ENCODE peak calls at places on chromosomes 6 and 20, in five cellular contexts. I, E, C, S and Z are unnamed samples.

GRCh38 chr6:127328043-127328442 is 15.4 kb downstream of the ECHDC1 start:
- DNase-seq in I (no peak), E (no peak), C (no peak), S (no peak), Z (no peak)

GRCh38 chr6:45543298-45544235 is 165.8 kb upstream of the SUPT3H start:
- DNase-seq in I (no peak), E (no peak), C (no peak), S (no peak), Z (no peak)

GRCh38 chr6:137873273-137873762 is 6.3 kb downstream of the TNFAIP3 start:
- DNase-seq in I (no peak), E (no peak), C (peak), S (peak), Z (no peak)

GRCh38 chr20:45469336-45470261 is at the start of gene WFDC2:
- DNase-seq in I (no peak), E (no peak), C (no peak), S (no peak), Z (peak)

GRCh38 chr6:143059616-143060353 is 904 bp upstream of the AIG1 start:
- DNase-seq in I (peak), E (peak), C (peak), S (no peak), Z (no peak)

GRCh38 chr6:21953831-21954801 is 342.7 kb downstream of the PRL start:
- DNase-seq in I (peak), E (no peak), C (peak), S (no peak), Z (peak)

GRCh38 chr6:139973602-139974373 is 599.3 kb upstream of the CITED2 start:
- DNase-seq in I (no peak), E (no peak), C (no peak), S (no peak), Z (peak)

GRCh38 chr6:10269814-10270472 is 144.9 kb downstream of the TFAP2A start:
- DNase-seq in I (no peak), E (no peak), C (peak), S (no peak), Z (no peak)

DNA sequence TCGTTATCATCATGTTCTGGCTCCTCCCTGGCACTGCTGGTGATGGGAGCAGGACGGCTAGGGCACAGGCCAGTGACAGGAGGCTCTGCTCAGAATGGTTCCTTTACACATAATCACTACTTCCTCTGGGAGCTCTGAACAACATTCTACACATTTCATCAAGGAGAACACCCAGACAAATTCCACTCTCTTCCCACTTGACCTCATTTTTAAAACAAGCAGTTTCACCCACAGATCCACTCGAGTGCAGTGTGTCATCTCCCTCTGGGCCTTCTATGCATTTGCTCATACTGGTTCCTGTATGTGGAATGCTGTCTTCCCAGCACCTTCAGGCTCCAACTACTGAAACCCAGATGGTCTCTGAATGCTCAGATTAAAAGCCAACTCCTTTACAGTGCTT is 84.8 kb downstream of the ELOVL5 start:
- DNase-seq in I (peak), E (no peak), C (no peak), S (no peak), Z (no peak)
- TF ChIP-seq ZBTB33 in I (no peak), E (no peak), C (no peak), S (no peak), Z (no peak)

DNA sequence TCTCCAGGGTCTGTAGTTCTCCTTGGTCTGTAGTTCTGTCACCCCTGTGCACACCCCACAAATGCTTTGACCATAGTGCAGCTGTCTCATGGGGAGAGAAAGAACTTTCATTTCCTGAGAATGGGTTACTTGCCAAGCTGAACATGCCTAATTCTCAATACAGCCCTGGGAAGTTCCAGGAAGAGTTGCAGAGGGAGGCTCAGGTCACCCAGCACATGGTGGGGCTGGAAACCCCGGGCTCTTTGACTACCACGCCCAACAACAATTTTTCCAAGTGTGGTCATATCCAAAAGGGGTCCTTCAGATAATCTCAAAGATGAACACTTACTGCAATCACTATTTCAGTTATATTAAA is 2.2 kb upstream of the PTPRA start:
- DNase-seq in I (no peak), E (no peak), C (no peak), S (no peak), Z (peak)
- TF ChIP-seq ZBTB33 in I (no peak), E (no peak), C (no peak), S (no peak), Z (no peak)

GRCh38 chr20:10590950-10591349 is 82.8 kb downstream of the JAG1 start:
- DNase-seq in I (no peak), E (no peak), C (no peak), S (no peak), Z (no peak)
- TF ChIP-seq ZBTB33 in I (no peak), E (no peak), C (no peak), S (no peak), Z (no peak)

GRCh38 chr20:63333241-63333836 is 27.8 kb downstream of the CHRNA4 start:
- DNase-seq in I (no peak), E (no peak), C (no peak), S (no peak), Z (no peak)

GRCh38 chr20:63332488-63333240 is 28.5 kb downstream of the CHRNA4 start:
- DNase-seq in I (no peak), E (no peak), C (no peak), S (no peak), Z (no peak)

GRCh38 chr20:63330084-63330760 is 30.9 kb downstream of the CHRNA4 start:
- DNase-seq in I (no peak), E (no peak), C (no peak), S (no peak), Z (no peak)

GRCh38 chr20:63330940-63331339 is 30.2 kb downstream of the CHRNA4 start:
- DNase-seq in I (no peak), E (no peak), C (no peak), S (no peak), Z (peak)

DNA sequence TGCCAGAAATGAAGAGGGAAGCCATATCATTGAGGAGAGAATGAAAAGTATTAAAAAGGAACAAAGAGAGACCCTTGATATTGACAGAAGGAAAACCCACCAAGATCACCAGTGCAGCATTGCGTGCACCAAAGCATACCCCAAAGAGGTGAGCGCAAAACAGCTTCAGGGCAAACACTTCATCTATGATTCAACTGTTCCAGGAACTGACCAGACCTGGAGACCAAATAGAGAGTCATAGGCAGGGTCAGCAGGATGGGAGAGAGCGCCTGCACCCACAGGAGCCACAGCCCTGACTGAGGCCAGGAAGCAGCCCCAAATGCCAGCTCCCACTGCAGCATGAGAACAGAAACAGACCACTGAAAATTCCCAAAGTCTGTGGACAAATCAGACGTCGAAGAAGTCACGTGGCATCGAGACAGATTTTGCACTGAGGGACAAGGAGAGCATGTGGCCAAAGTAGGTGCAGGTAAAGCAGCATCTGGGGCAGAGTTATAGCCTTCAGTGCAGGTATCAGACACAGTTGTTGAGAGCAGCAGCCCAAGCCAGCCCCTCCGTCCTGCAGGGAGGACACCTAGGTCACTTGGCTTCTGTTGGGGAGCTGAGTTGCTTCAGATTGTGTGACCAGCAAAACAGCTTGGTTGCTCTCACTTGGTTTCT is 29.3 kb downstream of the CHRNA4 start:
- DNase-seq in I (no peak), E (no peak), C (no peak), S (no peak), Z (no peak)
- TF ChIP-seq ZBTB33 in I (no peak), E (no peak), C (no peak), S (no peak), Z (no peak)

DNA sequence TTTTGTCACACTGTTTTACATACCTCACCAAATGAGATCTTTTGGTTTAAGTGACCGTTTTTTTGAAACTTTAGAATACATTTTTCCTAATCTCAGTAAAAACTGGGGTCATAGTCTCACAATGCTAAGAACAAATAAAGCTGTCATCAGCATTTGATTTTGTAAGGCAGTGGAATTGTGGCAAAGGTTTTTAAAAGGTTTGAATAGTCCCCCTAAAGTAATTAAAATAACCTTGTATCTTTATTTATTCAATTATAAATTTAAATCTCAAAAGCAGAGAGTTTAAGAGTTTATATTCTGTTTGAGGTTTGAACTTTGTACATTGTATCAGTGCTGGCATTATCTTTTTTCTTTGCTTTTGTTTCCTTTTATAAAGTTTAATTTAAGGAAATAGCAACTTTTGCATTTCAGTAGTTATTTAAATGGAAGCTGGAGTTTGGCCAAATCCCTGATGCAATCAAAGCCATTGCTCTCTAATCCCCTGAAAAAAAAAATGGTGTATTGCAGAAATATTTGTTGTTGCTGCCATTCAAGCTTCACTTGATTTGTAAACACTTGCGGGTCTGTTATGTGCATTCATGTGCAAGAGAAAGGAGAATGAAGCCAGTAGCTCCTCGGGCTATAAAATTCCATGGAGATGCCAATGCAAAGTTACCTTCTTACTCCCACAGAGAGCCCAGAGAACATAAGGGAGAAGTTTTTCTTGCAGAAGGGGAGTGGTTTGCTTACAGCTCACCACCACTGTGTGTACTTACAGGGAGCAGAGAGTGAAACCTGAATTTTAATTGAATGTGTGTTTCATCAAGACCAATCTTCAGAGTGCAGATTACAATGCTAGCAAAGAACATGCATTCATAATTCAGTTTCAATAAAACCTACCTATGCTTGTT is 391.8 kb downstream of the ARHGAP18 start:
- DNase-seq in I (no peak), E (no peak), C (no peak), S (no peak), Z (no peak)
- TF ChIP-seq ZBTB33 in I (no peak), E (no peak), C (no peak), S (no peak), Z (no peak)

GRCh38 chr6:12993283-12993898 is 276.8 kb downstream of the PHACTR1 start:
- DNase-seq in I (no peak), E (no peak), C (no peak), S (no peak), Z (no peak)
- TF ChIP-seq ZBTB33 in I (no peak), E (no peak), C (no peak), S (no peak), Z (no peak)

DNA sequence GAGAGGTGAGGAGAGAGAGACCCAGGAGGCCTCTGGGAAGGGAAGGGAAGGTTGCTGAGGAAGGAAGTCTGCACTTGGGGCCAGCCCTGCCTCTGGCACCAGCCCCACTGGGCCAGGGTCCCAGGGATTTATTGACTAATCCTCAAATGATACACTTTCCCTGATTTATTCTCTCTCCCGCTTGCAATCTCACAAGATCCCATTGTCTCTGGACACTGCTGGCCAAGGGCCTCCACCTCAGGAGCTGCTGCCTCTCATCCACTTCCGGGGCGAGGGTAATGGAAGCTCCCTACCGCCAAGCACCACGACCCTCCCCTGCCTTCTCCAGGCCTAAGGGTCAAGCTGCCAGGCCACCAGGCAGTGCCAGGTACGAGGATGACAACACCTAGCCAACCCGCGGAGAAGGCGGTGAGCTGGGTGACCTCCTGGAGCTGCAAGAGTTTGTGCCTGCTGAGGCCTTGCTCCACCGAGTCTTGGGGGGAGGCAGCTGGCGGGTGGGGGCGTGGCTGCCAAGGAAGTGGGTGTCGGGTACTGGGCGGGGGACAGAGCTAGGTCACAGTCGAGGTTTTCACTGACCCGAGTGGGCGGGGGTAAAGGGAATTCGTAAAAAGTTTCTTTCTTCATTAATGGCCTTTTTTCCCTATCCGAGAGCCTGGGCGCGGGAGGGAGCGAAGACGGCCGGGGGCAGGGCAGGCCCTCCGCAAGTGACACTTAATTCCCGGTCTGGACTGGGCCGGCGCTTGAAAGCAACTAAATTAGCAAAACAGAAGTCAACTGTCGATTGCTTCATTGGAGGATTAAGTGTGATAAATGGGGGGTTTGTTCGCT is 43.4 kb upstream of the FOXP4 start:
- DNase-seq in I (no peak), E (no peak), C (no peak), S (no peak), Z (no peak)
- TF ChIP-seq ZBTB33 in I (no peak), E (no peak), C (no peak), S (no peak), Z (no peak)

GRCh38 chr20:36086767-36087166 is 67.8 kb upstream of the EPB41L1 start:
- DNase-seq in I (no peak), E (peak), C (no peak), S (no peak), Z (peak)

GRCh38 chr20:36082516-36082915 is 72.0 kb upstream of the EPB41L1 start:
- DNase-seq in I (no peak), E (no peak), C (no peak), S (no peak), Z (no peak)

GRCh38 chr20:36084356-36084755 is 70.2 kb upstream of the EPB41L1 start:
- DNase-seq in I (no peak), E (no peak), C (no peak), S (no peak), Z (no peak)

GRCh38 chr20:36084897-36085617 is 69.5 kb upstream of the EPB41L1 start:
- DNase-seq in I (no peak), E (no peak), C (peak), S (no peak), Z (peak)

DNA sequence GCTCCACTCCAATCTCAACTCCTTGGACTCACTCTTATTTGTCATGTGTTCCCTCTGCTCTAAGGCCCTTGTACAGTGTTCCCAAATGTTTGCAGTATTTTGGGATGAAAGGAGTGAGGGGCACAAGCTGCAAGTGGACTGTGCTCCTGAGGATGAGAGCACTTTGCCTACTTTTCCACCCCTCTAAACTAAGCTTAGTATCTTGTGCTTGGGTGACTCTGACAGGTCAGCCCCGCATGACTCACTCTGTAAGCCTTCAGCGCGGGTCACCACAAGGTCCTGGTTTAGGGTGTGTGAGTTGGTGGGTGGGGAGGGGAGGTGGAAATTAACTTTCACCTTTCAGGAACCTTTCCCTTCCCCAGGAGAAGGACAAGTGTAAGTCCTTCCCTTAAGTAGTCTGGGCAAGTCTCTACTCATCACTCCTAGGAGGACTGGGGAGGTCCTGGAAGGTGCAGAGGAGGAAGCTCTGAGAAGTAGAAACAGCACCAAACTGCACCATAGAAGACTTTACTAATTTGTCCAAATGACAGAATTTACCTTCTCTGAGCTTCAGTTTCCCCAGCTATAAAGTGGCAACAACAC is 68.8 kb upstream of the EPB41L1 start:
- DNase-seq in I (no peak), E (peak), C (peak), S (no peak), Z (peak)
- TF ChIP-seq ZBTB33 in I (no peak), E (no peak), C (no peak), S (no peak), Z (no peak)